ENCODE peak calls at places on chromosomes 13 and 19, in six cellular contexts. Y is neural progenitor cell, B is fibroblast of pulmonary artery, V is heart right ventricle, D is GM12865, R is NB4. F is an unnamed sample.

GRCh38 chr13:87078947-87079795 is 592.0 kb upstream of the SLITRK5 start:
- DNase-seq in Y (no peak), B (no peak), V (no peak), D (no peak), R (no peak), F (no peak)

GRCh38 chr19:42284641-42285341 is 15.7 kb downstream of the CIC start:
- DNase-seq in Y (peak), B (no peak), V (no peak), D (peak), R (no peak), F (no peak)

GRCh38 chr13:40175639-40176038 is 490.8 kb downstream of the FOXO1 start:
- DNase-seq in Y (no peak), B (no peak), V (no peak), D (no peak), R (no peak), F (no peak)

GRCh38 chr19:56111601-56112312 is 9.3 kb downstream of the ZNF787 start:
- DNase-seq in Y (peak), B (no peak), V (peak), D (peak), R (no peak), F (no peak)

GRCh38 chr13:109989686-109990085 is 203.3 kb upstream of the IRS2 start:
- DNase-seq in Y (no peak), B (peak), V (no peak), D (no peak), R (no peak), F (no peak)

GRCh38 chr19:47331931-47332547 is at the start of gene C5AR2:
- DNase-seq in Y (no peak), B (no peak), V (no peak), D (no peak), R (no peak), F (no peak)

GRCh38 chr19:5927439-5927821 is 13.4 kb downstream of the CAPS start:
- DNase-seq in Y (no peak), B (no peak), V (no peak), D (peak), R (no peak), F (no peak)

GRCh38 chr13:55013051-55013450 is 1984.4 kb downstream of the OLFM4 start:
- DNase-seq in Y (peak), B (no peak), V (no peak), D (no peak), R (no peak), F (no peak)

GRCh38 chr19:32397736-32398135 is 7.8 kb upstream of the DPY19L3 start:
- DNase-seq in Y (no peak), B (peak), V (no peak), D (no peak), R (no peak), F (no peak)

GRCh38 chr19:39735688-39736087 is 2.1 kb downstream of the CLC start:
- DNase-seq in Y (no peak), B (no peak), V (no peak), D (no peak), R (no peak), F (no peak)

GRCh38 chr19:19997656-19998268 is 41.5 kb downstream of the ZNF682 start:
- DNase-seq in Y (peak), B (no peak), V (peak), D (peak), R (peak), F (no peak)

GRCh38 chr13:23380534-23380933 is 53.0 kb downstream of the SACS start:
- DNase-seq in Y (no peak), B (peak), V (no peak), D (no peak), R (no peak), F (no peak)

GRCh38 chr13:33276581-33276980 is 9.0 kb downstream of the STARD13 start:
- DNase-seq in Y (no peak), B (peak), V (no peak), D (no peak), R (no peak), F (no peak)

GRCh38 chr13:25738342-25738771 is 313.5 kb downstream of the SHISA2 start:
- DNase-seq in Y (no peak), B (peak), V (no peak), D (no peak), R (peak), F (no peak)

GRCh38 chr13:81639984-81640582 is 1299.2 kb upstream of the SPRY2 start:
- DNase-seq in Y (peak), B (no peak), V (no peak), D (no peak), R (peak), F (no peak)

GRCh38 chr13:66139250-66139649 is 1090.9 kb downstream of the PCDH9 start:
- DNase-seq in Y (no peak), B (no peak), V (no peak), D (no peak), R (no peak), F (no peak)

GRCh38 chr13:95153647-95154405 is 147.4 kb downstream of the ABCC4 start:
- DNase-seq in Y (no peak), B (peak), V (no peak), D (no peak), R (peak), F (no peak)

GRCh38 chr13:113618455-113618854 is 33.9 kb downstream of the TFDP1 start:
- DNase-seq in Y (no peak), B (no peak), V (no peak), D (no peak), R (no peak), F (no peak)

GRCh38 chr13:112161441-112162301 is 94.7 kb downstream of the SOX1 start:
- DNase-seq in Y (peak), B (no peak), V (no peak), D (no peak), R (no peak), F (no peak)

GRCh38 chr19:33429891-33430673 is 56.6 kb downstream of the CEBPG start:
- DNase-seq in Y (no peak), B (no peak), V (no peak), D (no peak), R (no peak), F (no peak)

GRCh38 chr13:30676672-30677071 is 58.7 kb upstream of the ALOX5AP start:
- DNase-seq in Y (no peak), B (peak), V (no peak), D (no peak), R (peak), F (no peak)

GRCh38 chr19:41882568-41883462 is at the start of gene ARHGEF1:
- DNase-seq in Y (peak), B (no peak), V (peak), D (peak), R (peak), F (no peak)

GRCh38 chr13:26377038-26377437 is 123.1 kb downstream of the CDK8 start:
- DNase-seq in Y (peak), B (peak), V (no peak), D (peak), R (peak), F (no peak)

GRCh38 chr13:111511805-111512504 is 191.5 kb downstream of the TEX29 start:
- DNase-seq in Y (no peak), B (no peak), V (no peak), D (no peak), R (no peak), F (peak)

GRCh38 chr13:50519866-50520265 is 323.6 kb downstream of the DLEU7 start:
- DNase-seq in Y (no peak), B (peak), V (no peak), D (no peak), R (no peak), F (no peak)

GRCh38 chr13:74136089-74136658 is 2.0 kb upstream of the KLF12 start:
- DNase-seq in Y (no peak), B (peak), V (peak), D (peak), R (no peak), F (no peak)

GRCh38 chr19:3482507-3483225 is 575 bp downstream of the SMIM44 start:
- DNase-seq in Y (no peak), B (no peak), V (no peak), D (no peak), R (no peak), F (no peak)

GRCh38 chr19:12828494-12828893 is 5.9 kb downstream of the RTBDN start:
- DNase-seq in Y (peak), B (peak), V (no peak), D (peak), R (no peak), F (no peak)

GRCh38 chr13:30618186-30618937 is 642 bp downstream of the USPL1 start:
- DNase-seq in Y (peak), B (no peak), V (no peak), D (peak), R (peak), F (no peak)

GRCh38 chr13:51380269-51380668 is 40.8 kb downstream of the SERPINE3 start:
- DNase-seq in Y (no peak), B (peak), V (no peak), D (no peak), R (no peak), F (no peak)

GRCh38 chr13:59687028-59687427 is 476.7 kb downstream of the DIAPH3 start:
- DNase-seq in Y (no peak), B (no peak), V (no peak), D (no peak), R (no peak), F (no peak)

GRCh38 chr19:58579473-58580142 is 6.5 kb upstream of the MZF1 start:
- DNase-seq in Y (no peak), B (no peak), V (no peak), D (no peak), R (no peak), F (peak)

DNA sequence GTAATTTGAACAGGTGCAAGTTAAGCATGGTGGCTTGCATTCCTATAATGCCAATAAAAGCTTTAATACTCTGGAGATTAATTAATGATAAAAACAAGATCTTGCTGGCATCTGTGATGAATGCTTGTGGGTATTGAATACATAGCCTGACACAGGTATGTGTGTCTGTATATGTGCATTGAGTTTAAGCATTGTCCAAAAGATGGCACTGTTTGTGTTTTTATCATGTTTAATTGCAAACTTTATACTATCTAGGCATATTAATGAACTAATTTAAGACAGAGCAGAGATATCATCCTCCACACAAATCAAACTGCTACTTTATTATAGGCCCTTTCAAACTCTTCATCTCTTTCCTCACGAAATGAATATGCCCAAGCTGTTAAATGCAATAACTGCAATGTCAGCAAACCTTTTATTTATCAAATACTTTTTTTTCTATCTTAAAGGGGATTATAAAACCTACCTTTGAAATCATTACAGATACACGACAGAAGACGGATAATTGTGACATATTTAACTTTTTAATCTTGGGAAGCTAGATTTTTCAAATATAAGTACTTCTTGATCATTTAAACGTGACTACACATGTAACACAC is 86.5 kb downstream of the TNFSF11 start:
- DNase-seq in Y (no peak), B (peak), V (no peak), D (no peak), R (no peak), F (no peak)
- TF ChIP-seq CTCF in Y (no peak), B (peak), V (no peak), D (no peak), R (no peak), F (peak)

DNA sequence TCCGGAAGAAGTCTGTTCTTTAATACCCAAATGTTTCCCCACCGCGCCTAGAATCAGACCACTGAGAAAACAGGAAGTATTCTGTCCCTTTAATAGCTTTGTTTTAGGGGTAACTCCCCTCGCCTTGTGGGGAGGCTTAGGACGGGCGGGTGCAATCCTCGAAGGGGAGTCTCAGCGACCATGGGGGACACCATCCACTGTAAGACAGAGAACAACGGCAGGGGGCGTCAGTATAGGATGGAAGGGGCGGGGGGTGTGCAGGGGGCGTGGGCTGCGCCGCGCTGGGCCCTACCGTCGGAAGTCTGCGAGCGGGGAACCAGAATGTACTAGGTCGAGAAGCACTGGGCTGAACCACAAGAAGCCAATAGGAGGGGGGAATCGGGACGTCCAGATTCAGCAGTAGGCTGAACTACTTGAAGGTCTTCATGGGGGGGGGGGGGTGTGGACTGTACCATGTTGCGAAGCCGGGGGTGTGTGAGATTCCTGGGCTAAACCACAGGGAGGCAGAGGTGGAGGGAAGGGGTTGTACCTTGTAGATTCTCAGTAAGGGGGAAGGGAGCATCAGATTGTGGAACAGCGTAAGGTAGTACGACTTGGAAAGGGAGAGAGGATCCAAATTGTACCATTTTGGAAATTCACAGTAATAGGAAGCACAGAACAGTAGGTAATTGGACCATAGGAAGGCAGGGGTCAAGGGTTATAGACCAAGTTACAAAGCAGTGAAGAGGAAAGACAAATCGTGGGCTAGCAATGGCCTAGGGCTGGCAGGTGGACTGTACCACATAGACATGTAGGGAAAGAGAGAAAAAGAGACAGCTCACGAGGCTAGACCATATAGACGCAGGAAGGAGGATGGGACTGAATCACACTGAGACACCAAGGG is 1.0 kb upstream of the DBP start:
- DNase-seq in Y (peak), B (peak), V (peak), D (peak), R (peak), F (peak)
- TF ChIP-seq CTCF in Y (peak), B (peak), V (no peak), D (peak), R (peak), F (peak)

DNA sequence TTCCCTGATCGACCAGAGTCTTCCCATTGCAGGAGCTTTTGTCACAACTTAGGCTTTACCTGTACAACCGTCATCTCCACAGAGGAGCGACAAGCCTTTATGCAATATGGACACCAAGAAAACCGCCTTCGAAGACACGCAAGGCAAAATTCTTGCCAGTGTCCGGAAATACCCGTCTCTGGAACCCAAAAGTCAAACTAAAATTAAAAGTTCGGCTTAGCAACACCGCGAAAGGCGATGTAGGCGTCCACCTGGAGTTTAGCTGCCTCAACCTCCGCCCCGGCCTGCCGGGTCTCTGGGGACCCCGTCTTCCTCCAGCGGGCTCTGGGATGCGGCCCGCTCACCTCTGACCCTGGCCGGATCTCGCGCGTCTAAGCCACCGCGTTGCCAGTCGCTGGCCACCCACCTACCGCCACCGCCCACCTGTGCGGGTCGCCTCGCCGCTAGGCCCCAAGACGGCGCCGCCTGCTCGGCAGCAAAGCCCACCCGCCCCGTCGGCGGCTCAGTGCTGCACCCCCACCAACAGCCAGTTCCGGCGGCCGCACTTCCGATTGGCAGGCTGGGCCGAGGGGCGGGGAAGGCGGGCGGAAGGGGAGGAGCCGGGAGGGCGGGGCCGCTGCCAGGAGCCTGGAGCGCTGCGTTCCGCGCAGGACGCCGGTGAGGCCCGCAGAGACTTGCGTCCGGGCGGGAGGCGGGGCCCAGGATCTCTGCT is at the start of gene SUPT20H:
- DNase-seq in Y (peak), B (peak), V (peak), D (peak), R (peak), F (peak)
- TF ChIP-seq CTCF in Y (no peak), B (no peak), V (no peak), D (no peak), R (no peak), F (no peak)

DNA sequence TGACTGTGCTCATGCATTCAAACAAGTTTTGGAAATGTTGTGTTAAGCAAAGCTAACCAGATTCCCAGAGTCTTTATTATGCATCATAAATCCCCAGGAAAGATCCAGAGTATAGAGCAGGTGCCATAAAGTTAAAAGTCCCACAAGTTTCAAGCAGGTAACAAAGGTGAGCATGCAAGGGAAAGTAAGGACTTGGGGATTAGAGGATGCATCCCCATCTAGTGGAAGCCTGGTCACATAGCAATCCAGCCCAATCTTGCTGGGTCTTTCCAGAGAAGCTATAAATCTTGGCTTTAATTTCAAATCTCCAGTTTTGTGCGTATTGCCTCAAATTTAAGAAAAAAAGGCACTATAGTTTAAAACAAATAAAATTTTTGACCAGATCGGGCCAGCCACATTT is 72.7 kb downstream of the ZNF254 start:
- DNase-seq in Y (no peak), B (peak), V (no peak), D (peak), R (peak), F (no peak)
- TF ChIP-seq CTCF in Y (peak), B (peak), V (no peak), D (peak), R (peak), F (peak)

F was measured in osteocyte.